ENCODE peak calls at places on chromosomes 6 and 20, in five cellular contexts. R is Peyer's patch, C is ovary, A is transverse colon, E is right lobe of liver. O is an unnamed sample.

GRCh38 chr6:142353690-142354089 is 51.9 kb downstream of the ADGRG6 start:
- DNase-seq in C (no peak), A (no peak), E (no peak), R (no peak), O (no peak)

GRCh38 chr20:14401479-14402138 is 64.2 kb upstream of the FLRT3 start:
- DNase-seq in A (no peak), C (no peak), R (no peak), E (no peak), O (no peak)

GRCh38 chr20:40332167-40332566 is 356.9 kb downstream of the MAFB start:
- DNase-seq in E (no peak), C (no peak), R (no peak), A (no peak), O (no peak)

GRCh38 chr6:36154286-36154685 is 24.0 kb downstream of the MAPK13 start:
- DNase-seq in A (no peak), R (no peak), E (no peak), C (no peak), O (no peak)

GRCh38 chr20:25100914-25101313 is 19.0 kb upstream of the VSX1 start:
- DNase-seq in A (no peak), E (no peak), R (no peak), C (no peak), O (no peak)

GRCh38 chr6:39381535-39382140 is 59.1 kb upstream of the KCNK16 start:
- DNase-seq in A (no peak), C (no peak), E (no peak), R (no peak), O (no peak)

GRCh38 chr6:3849681-3850450 is 693 bp downstream of the FAM50B start:
- DNase-seq in C (peak), A (peak), R (no peak), E (no peak), O (peak)

GRCh38 chr20:10634683-10635411 is 39.0 kb downstream of the JAG1 start:
- DNase-seq in C (no peak), R (no peak), E (no peak), A (no peak), O (no peak)

GRCh38 chr20:25356294-25356933 is 34.2 kb downstream of the ABHD12 start:
- DNase-seq in A (no peak), C (no peak), R (no peak), E (no peak), O (peak)

GRCh38 chr6:16635810-16636602 is 125.3 kb downstream of the ATXN1 start:
- DNase-seq in A (peak), R (no peak), C (no peak), E (no peak), O (no peak)

GRCh38 chr20:13671500-13672288 is 33.0 kb upstream of the TASP1 start:
- DNase-seq in R (no peak), C (no peak), A (no peak), E (no peak), O (no peak)

GRCh38 chr6:26197736-26198625 is 110.8 kb downstream of the HFE start:
- DNase-seq in R (peak), E (no peak), A (peak), C (peak), O (no peak)

GRCh38 chr20:44696315-44696714 is 18.9 kb upstream of the CCN5 start:
- DNase-seq in A (no peak), C (no peak), E (no peak), R (no peak), O (no peak)

GRCh38 chr20:21089421-21089820 is 16.7 kb downstream of the LINC00237 start:
- DNase-seq in E (no peak), A (no peak), C (no peak), R (no peak), O (no peak)

GRCh38 chr6:21111399-21111725 is 482.2 kb upstream of the SOX4 start:
- DNase-seq in A (no peak), C (no peak), R (no peak), E (peak), O (peak)

GRCh38 chr6:147805155-147805554 is 296.7 kb downstream of the SAMD5 start:
- DNase-seq in R (no peak), C (no peak), A (no peak), E (no peak), O (no peak)

GRCh38 chr20:23232219-23232581 is 118.4 kb upstream of the NXT1 start:
- DNase-seq in A (no peak), C (no peak), E (peak), R (no peak), O (no peak)

GRCh38 chr20:51372176-51372803 is 170.2 kb downstream of the NFATC2 start:
- DNase-seq in E (peak), A (peak), R (peak), C (peak), O (peak)

GRCh38 chr6:156131221-156131903 is 645.8 kb upstream of the ARID1B start:
- DNase-seq in C (no peak), R (peak), E (no peak), A (peak), O (no peak)

GRCh38 chr20:48910360-48910781 is 11.1 kb upstream of the ARFGEF2 start:
- DNase-seq in C (no peak), R (no peak), E (no peak), A (no peak), O (no peak)

GRCh38 chr6:52416629-52417151 is 3.5 kb upstream of the EFHC1 start:
- DNase-seq in C (no peak), A (no peak), R (no peak), E (no peak), O (peak)

GRCh38 chr20:21291026-21291425 is 12.1 kb upstream of the XRN2 start:
- DNase-seq in A (no peak), R (no peak), C (no peak), E (no peak), O (no peak)

GRCh38 chr6:158328446-158328845 is 16.2 kb downstream of the TULP4 start:
- DNase-seq in C (no peak), E (no peak), A (peak), R (no peak), O (peak)

GRCh38 chr6:158330016-158330415 is 17.8 kb downstream of the TULP4 start:
- DNase-seq in R (no peak), A (no peak), E (no peak), C (no peak), O (no peak)

GRCh38 chr6:158327216-158327615 is 15.0 kb downstream of the TULP4 start:
- DNase-seq in C (no peak), E (no peak), A (no peak), R (no peak), O (no peak)

GRCh38 chr6:158329531-158329930 is 17.3 kb downstream of the TULP4 start:
- DNase-seq in E (no peak), C (no peak), A (no peak), R (no peak), O (no peak)

GRCh38 chr6:158328952-158329351 is 16.7 kb downstream of the TULP4 start:
- DNase-seq in C (no peak), E (no peak), A (peak), R (no peak), O (peak)
- TF ChIP-seq CTCF in C (no peak), E (no peak), A (no peak), R (no peak), O (no peak)

GRCh38 chr6:28758046-28758817 is 165.6 kb downstream of the TRIM27 start:
- DNase-seq in R (no peak), A (no peak), C (peak), E (no peak), O (no peak)
- TF ChIP-seq POLR2A in R (no peak), A (no peak), C (no peak), E (no peak), O (no peak)

GRCh38 chr20:60257671-60258070 is 299.4 kb downstream of the CDH26 start:
- DNase-seq in R (no peak), E (no peak), C (no peak), A (no peak), O (no peak)
- H3K27ac ChIP-seq in R (no peak), E (no peak), C (no peak), A (no peak), O (no peak)

DNA sequence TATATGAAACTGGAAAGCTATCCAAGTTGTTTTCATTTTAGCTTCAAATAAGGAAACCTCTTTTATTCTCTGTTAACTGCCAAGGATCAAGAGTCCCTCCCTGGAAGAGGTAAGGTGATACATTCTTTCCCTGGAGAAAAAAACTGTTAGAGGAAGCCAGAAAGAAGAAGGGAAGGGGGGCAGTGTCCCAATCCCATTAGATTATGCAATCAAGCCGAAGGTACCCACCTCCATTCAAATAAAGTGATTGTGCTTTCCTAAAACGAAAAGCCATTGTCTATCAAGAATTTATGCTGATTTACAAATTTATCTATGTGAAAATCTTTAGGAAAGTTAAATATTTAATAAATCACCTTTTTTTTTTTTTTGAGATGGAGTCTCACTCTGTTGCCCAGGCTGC is 9.5 kb upstream of the UQCC1 start:
- DNase-seq in E (no peak), A (no peak), C (no peak), R (no peak), O (no peak)
- TF ChIP-seq CTCF in E (no peak), A (no peak), C (no peak), R (no peak), O (no peak)

GRCh38 chr6:151379933-151380847 is 11.2 kb downstream of the ZBTB2 start:
- DNase-seq in R (no peak), C (no peak), E (no peak), A (no peak), O (no peak)
- TF ChIP-seq POLR2A in R (no peak), C (no peak), E (no peak), A (no peak), O (no peak)

DNA sequence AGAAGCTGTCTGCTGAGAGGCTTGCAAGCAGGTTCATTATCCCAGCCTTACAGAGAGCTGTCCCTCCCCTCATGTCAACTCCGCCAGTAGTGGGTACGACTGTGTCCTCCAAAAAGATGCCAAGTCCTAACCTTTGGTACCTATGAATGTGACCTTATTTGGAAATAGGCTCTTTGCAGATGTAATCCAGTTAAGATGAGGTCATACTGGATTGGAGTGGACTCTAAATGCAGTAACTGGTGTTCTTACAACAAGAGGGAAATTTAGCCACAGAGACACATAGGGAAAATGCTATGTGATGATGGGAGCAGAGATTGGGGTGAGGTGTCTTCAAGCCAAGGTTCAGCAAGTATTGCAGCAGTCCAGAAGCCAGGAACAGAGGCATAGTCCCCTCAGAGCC is 90.8 kb upstream of the FOXP4 start:
- DNase-seq in C (no peak), E (no peak), R (no peak), A (no peak), O (no peak)
- H3K27ac ChIP-seq in C (no peak), E (no peak), R (no peak), A (no peak), O (no peak)

DNA sequence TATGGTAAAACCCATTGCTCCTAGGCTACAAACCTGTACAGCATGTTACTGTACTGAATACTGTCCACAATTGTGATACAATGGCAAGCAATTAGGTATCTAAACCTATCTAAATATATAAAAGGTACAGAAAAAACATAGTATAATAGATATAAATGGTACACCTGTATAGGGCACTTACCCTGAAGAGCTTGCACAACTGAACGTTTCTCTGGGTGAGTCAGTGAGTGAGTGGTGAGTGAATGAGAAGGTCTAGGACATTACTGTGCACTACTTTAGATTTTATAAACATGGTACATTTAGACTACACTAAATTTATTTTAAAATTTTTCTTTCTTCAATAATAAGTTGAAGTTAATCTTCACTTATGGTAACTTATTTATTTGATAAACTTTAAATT is 119.9 kb upstream of the CEP85L start:
- DNase-seq in E (no peak), A (no peak), C (no peak), R (no peak), O (no peak)
- TF ChIP-seq CTCF in E (no peak), A (no peak), C (no peak), R (no peak), O (no peak)

O was measured in body of pancreas.